ENCODE peak calls at places on chromosomes 1 and 21, in ten cellular contexts. A is smooth muscle cell of the brain vasculature; E is fibroblast of the conjunctiva; Q is naive B cell; U is epithelial cell of prostate; P is Daoy; Y is activated CD8-positive, alpha-beta memory T cell treated with anti-CD3 and anti-CD28 coated beads for 4 hours; N is COLO829; K is coronary artery; O is Kasumi-1. H is an unnamed sample.

GRCh38 chr21:33327326-33327725 is 2.6 kb downstream of the IFNAR1 start:
- DNase-seq in A (no peak), E (no peak), Q (no peak), U (no peak), P (no peak), Y (no peak), N (no peak), K (no peak), O (no peak), H (no peak)

GRCh38 chr1:41661428-41662060 is 177.1 kb upstream of the EDN2 start:
- DNase-seq in A (no peak), E (no peak), Q (no peak), U (no peak), P (peak), Y (no peak), N (no peak), K (no peak), O (peak), H (peak)

GRCh38 chr1:10867914-10868598 is 71.6 kb upstream of the CASZ1 start:
- DNase-seq in A (no peak), E (no peak), Q (no peak), U (no peak), P (no peak), Y (no peak), N (no peak), K (no peak), O (no peak), H (no peak)

GRCh38 chr1:238961790-238962189 is 424.6 kb upstream of the CHRM3 start:
- DNase-seq in A (no peak), E (no peak), Q (no peak), U (no peak), P (no peak), Y (no peak), N (no peak), K (no peak), O (no peak), H (no peak)

GRCh38 chr1:229664133-229664689 is 38.2 kb downstream of the URB2 start:
- DNase-seq in A (no peak), E (no peak), Q (peak), U (peak), P (peak), Y (peak), N (peak), K (no peak), O (no peak), H (peak)

GRCh38 chr21:29520146-29520545 is 221.4 kb downstream of the BACH1 start:
- DNase-seq in A (no peak), E (no peak), Q (no peak), U (no peak), P (no peak), Y (no peak), N (no peak), K (no peak), O (no peak), H (no peak)

GRCh38 chr1:20102875-20103274 is 16.5 kb downstream of the PLA2G2D start:
- DNase-seq in A (no peak), E (no peak), Q (no peak), U (peak), P (peak), Y (no peak), N (peak), K (no peak), O (no peak), H (no peak)

GRCh38 chr1:11967028-11967547 is 13.2 kb upstream of the MFN2 start:
- DNase-seq in A (no peak), E (no peak), Q (no peak), U (no peak), P (peak), Y (no peak), N (no peak), K (no peak), O (peak), H (no peak)

GRCh38 chr1:31458287-31458896 is 45.4 kb downstream of the SERINC2 start:
- DNase-seq in A (no peak), E (no peak), Q (no peak), U (no peak), P (no peak), Y (no peak), N (no peak), K (no peak), O (no peak), H (no peak)

GRCh38 chr1:29502225-29502755 is 266.0 kb downstream of the PTPRU start:
- DNase-seq in A (no peak), E (no peak), Q (no peak), U (no peak), P (no peak), Y (no peak), N (no peak), K (peak), O (no peak), H (no peak)

GRCh38 chr1:48196168-48196716 is 26.3 kb upstream of the SLC5A9 start:
- DNase-seq in A (no peak), E (no peak), Q (no peak), U (no peak), P (no peak), Y (no peak), N (no peak), K (no peak), O (peak), H (no peak)

GRCh38 chr1:25727819-25728286 is 72.1 kb upstream of the SELENON start:
- DNase-seq in A (no peak), E (no peak), Q (no peak), U (no peak), P (peak), Y (no peak), N (no peak), K (no peak), O (no peak), H (no peak)

GRCh38 chr1:150575072-150575489 is 4.3 kb downstream of the MCL1 start:
- DNase-seq in A (no peak), E (no peak), Q (no peak), U (no peak), P (no peak), Y (no peak), N (no peak), K (no peak), O (no peak), H (no peak)

GRCh38 chr1:227795732-227796131 is 19.7 kb upstream of the PRSS38 start:
- DNase-seq in A (no peak), E (no peak), Q (no peak), U (no peak), P (no peak), Y (no peak), N (no peak), K (peak), O (no peak), H (no peak)

GRCh38 chr1:89739013-89739843 is 81.6 kb upstream of the LRRC8D start:
- DNase-seq in A (no peak), E (no peak), Q (no peak), U (peak), P (peak), Y (peak), N (peak), K (no peak), O (no peak), H (peak)

GRCh38 chr1:173429517-173430477 is 47.3 kb upstream of the PRDX6 start:
- DNase-seq in A (peak), E (peak), Q (peak), U (no peak), P (peak), Y (peak), N (peak), K (peak), O (peak), H (peak)

GRCh38 chr1:102241431-102242338 is 245.0 kb upstream of the OLFM3 start:
- DNase-seq in A (no peak), E (no peak), Q (no peak), U (no peak), P (no peak), Y (no peak), N (peak), K (no peak), O (peak), H (no peak)

GRCh38 chr21:38505654-38506523 is 7.6 kb upstream of the ERG start:
- DNase-seq in A (peak), E (peak), Q (no peak), U (peak), P (peak), Y (no peak), N (peak), K (no peak), O (peak), H (no peak)

GRCh38 chr1:224501836-224502235 is 67.2 kb upstream of the WDR26 start:
- DNase-seq in A (no peak), E (no peak), Q (no peak), U (no peak), P (no peak), Y (no peak), N (no peak), K (no peak), O (no peak), H (no peak)

GRCh38 chr1:110449661-110450651 is 993 bp upstream of the PROK1 start:
- DNase-seq in A (no peak), E (no peak), Q (no peak), U (no peak), P (no peak), Y (no peak), N (no peak), K (no peak), O (no peak), H (no peak)

GRCh38 chr1:184941735-184942134 is 32.6 kb downstream of the NIBAN1 start:
- DNase-seq in A (no peak), E (no peak), Q (no peak), U (no peak), P (no peak), Y (no peak), N (no peak), K (no peak), O (no peak), H (no peak)

GRCh38 chr1:29579821-29580425 is 343.6 kb downstream of the PTPRU start:
- DNase-seq in A (no peak), E (peak), Q (no peak), U (no peak), P (peak), Y (no peak), N (no peak), K (no peak), O (no peak), H (no peak)

GRCh38 chr1:167984886-167985489 is 48.1 kb upstream of the MPC2 start:
- DNase-seq in A (no peak), E (no peak), Q (no peak), U (no peak), P (peak), Y (no peak), N (no peak), K (no peak), O (no peak), H (no peak)

GRCh38 chr1:16298653-16299052 is 53.6 kb downstream of the FBXO42 start:
- DNase-seq in A (no peak), E (no peak), Q (no peak), U (no peak), P (no peak), Y (no peak), N (no peak), K (no peak), O (no peak), H (no peak)

GRCh38 chr1:83802023-83802422 is 196.9 kb downstream of the TTLL7 start:
- DNase-seq in A (no peak), E (no peak), Q (no peak), U (no peak), P (no peak), Y (no peak), N (no peak), K (no peak), O (no peak), H (no peak)

GRCh38 chr1:39452540-39452939 is 38.9 kb upstream of the BMP8A start:
- DNase-seq in A (no peak), E (no peak), Q (no peak), U (no peak), P (no peak), Y (no peak), N (no peak), K (no peak), O (no peak), H (no peak)

GRCh38 chr1:116574581-116575291 is 3.9 kb upstream of the CD58 start:
- DNase-seq in A (no peak), E (peak), Q (peak), U (no peak), P (peak), Y (peak), N (peak), K (no peak), O (peak), H (peak)

GRCh38 chr1:235935506-235936224 is 69.0 kb upstream of the LYST start:
- DNase-seq in A (no peak), E (no peak), Q (no peak), U (no peak), P (no peak), Y (no peak), N (peak), K (no peak), O (no peak), H (no peak)

GRCh38 chr1:191590578-191590977 is 567.7 kb upstream of the RGS18 start:
- DNase-seq in A (no peak), E (no peak), Q (no peak), U (no peak), P (no peak), Y (no peak), N (no peak), K (no peak), O (no peak), H (no peak)

GRCh38 chr1:204821924-204822323 is 48.7 kb upstream of the NFASC start:
- DNase-seq in A (no peak), E (no peak), Q (no peak), U (no peak), P (no peak), Y (no peak), N (no peak), K (no peak), O (no peak), H (no peak)

GRCh38 chr21:44574457-44575306 is 1.2 kb downstream of the KRTAP10-4 start:
- DNase-seq in A (no peak), E (no peak), Q (no peak), U (no peak), P (peak), Y (no peak), N (no peak), K (no peak), O (no peak), H (no peak)

GRCh38 chr21:15063821-15064575 is 802 bp downstream of the NRIP1 start:
- DNase-seq in A (no peak), E (no peak), Q (no peak), U (no peak), P (peak), Y (no peak), N (no peak), K (peak), O (peak), H (peak)

GRCh38 chr21:46098303-46099141 is 610 bp downstream of the COL6A2 start:
- DNase-seq in A (no peak), E (no peak), Q (no peak), U (no peak), P (peak), Y (no peak), N (no peak), K (peak), O (no peak), H (no peak)

H was measured in activated naive CD4-positive, alpha-beta T cell treated with anti-CD3 and anti-CD28 coated beads, Interleukin-2, amount 50 U/mL, for 16 hours.